ENCODE peak calls at places on chromosome X, in six cellular contexts. One of them, this sample, is unnamed.

GRCh38 chrX:101931494-101932248 is at the start of gene ZMAT1:
- DNase-seq in mesenchymal stem cell: peak; percentile 82
- DNase-seq in trophoblast cell: peak; percentile 69
- DNase-seq in H1: peak; percentile 82
- DNase-seq in neuronal stem cell: peak; percentile 83
- DNase-seq in H9: peak; percentile 92
- DNase-seq in this sample: peak; percentile 43

GRCh38 chrX:116318672-116319071 is 117.7 kb upstream of the SLC6A14 start:
- DNase-seq in trophoblast cell: no peak
- DNase-seq in neuronal stem cell: no peak
- DNase-seq in mesenchymal stem cell: no peak
- DNase-seq in H9: no peak
- DNase-seq in H1: no peak
- DNase-seq in this sample: no peak

GRCh38 chrX:11532291-11533075 is 133.2 kb downstream of the ARHGAP6 start:
- DNase-seq in H9: peak; percentile 39
- DNase-seq in H1: no peak
- DNase-seq in neuronal stem cell: no peak
- DNase-seq in mesenchymal stem cell: peak; percentile 64
- DNase-seq in trophoblast cell: peak; percentile 29
- DNase-seq in this sample: peak; percentile 9

GRCh38 chrX:13087322-13088154 is 43.1 kb upstream of the FAM9C start:
- DNase-seq in H1: no peak
- DNase-seq in H9: no peak
- DNase-seq in neuronal stem cell: no peak
- DNase-seq in mesenchymal stem cell: peak; percentile 72
- DNase-seq in trophoblast cell: peak; percentile 17
- DNase-seq in this sample: peak; percentile 70

GRCh38 chrX:15761564-15762191 is 23.6 kb downstream of the CA5B start:
- DNase-seq in neuronal stem cell: peak; percentile 8
- DNase-seq in H1: no peak
- DNase-seq in H9: peak; percentile 60
- DNase-seq in mesenchymal stem cell: peak; percentile 46
- DNase-seq in trophoblast cell: peak; percentile 38
- DNase-seq in this sample: peak; percentile 41

GRCh38 chrX:107672955-107673378 is 44.7 kb downstream of the PRPS1 start:
- DNase-seq in mesenchymal stem cell: peak; percentile 93
- DNase-seq in H9: peak; percentile 81
- DNase-seq in neuronal stem cell: no peak
- DNase-seq in H1: peak; percentile 56
- DNase-seq in trophoblast cell: peak; percentile 65
- DNase-seq in this sample: peak; percentile 56

GRCh38 chrX:95718746-95719145 is 965.9 kb upstream of the DIAPH2 start:
- DNase-seq in trophoblast cell: peak; percentile 27
- DNase-seq in H9: no peak
- DNase-seq in neuronal stem cell: no peak
- DNase-seq in H1: no peak
- DNase-seq in mesenchymal stem cell: no peak
- DNase-seq in this sample: no peak

GRCh38 chrX:39577976-39578962 is 519.5 kb downstream of the BCOR start:
- DNase-seq in H1: no peak
- DNase-seq in mesenchymal stem cell: peak; percentile 29
- DNase-seq in neuronal stem cell: no peak
- DNase-seq in H9: no peak
- DNase-seq in trophoblast cell: no peak
- DNase-seq in this sample: no peak

GRCh38 chrX:77346859-77347258 is 100.3 kb upstream of the FGF16 start:
- DNase-seq in trophoblast cell: peak; percentile 1
- DNase-seq in neuronal stem cell: no peak
- DNase-seq in mesenchymal stem cell: no peak
- DNase-seq in H1: no peak
- DNase-seq in H9: no peak
- DNase-seq in this sample: no peak
- H4K91ac ChIP-seq in trophoblast cell: no peak overlapping the region
- H4K91ac ChIP-seq in neuronal stem cell: no peak overlapping the region
- H4K91ac ChIP-seq in mesenchymal stem cell: no peak overlapping the region
- H4K91ac ChIP-seq in H1: no peak overlapping the region
- H4K91ac ChIP-seq in H9: no peak overlapping the region
- H4K91ac ChIP-seq in this sample: no peak overlapping the region

GRCh38 chrX:57232658-57233360 is 53.7 kb upstream of the FAAH2 start:
- DNase-seq in mesenchymal stem cell: no peak
- DNase-seq in trophoblast cell: no peak
- DNase-seq in H1: no peak
- DNase-seq in neuronal stem cell: no peak
- DNase-seq in H9: no peak
- DNase-seq in this sample: no peak
- H4K91ac ChIP-seq in mesenchymal stem cell: no peak overlapping the region
- H4K91ac ChIP-seq in trophoblast cell: no peak overlapping the region
- H4K91ac ChIP-seq in H1: no peak overlapping the region
- H4K91ac ChIP-seq in neuronal stem cell: no peak overlapping the region
- H4K91ac ChIP-seq in H9: no peak overlapping the region
- H4K91ac ChIP-seq in this sample: no peak overlapping the region

DNA sequence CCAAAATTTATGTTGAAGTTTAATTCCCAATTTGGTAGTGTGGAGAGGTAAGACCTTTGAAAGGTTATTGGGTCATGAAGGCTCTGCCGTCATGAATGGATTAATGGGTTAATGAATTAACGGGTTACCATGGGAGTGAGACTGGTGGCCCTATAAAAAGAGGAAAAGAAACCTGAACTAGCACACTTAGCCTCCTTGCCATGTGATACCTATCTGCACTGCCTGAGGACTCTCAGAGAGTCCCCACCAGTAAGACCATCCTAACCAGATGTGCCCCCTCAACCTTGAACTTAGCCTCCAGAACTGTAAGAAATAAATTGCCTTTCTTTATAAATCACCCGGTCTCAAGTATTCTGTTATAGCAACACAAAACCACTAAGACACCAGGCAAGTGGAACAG is 39.2 kb downstream of the PAGE1 start:
- DNase-seq in trophoblast cell: no peak
- DNase-seq in H1: no peak
- DNase-seq in neuronal stem cell: no peak
- DNase-seq in mesenchymal stem cell: no peak
- DNase-seq in H9: no peak
- DNase-seq in this sample: no peak
- H4K91ac ChIP-seq in trophoblast cell: no peak overlapping the region
- H4K91ac ChIP-seq in H1: no peak overlapping the region
- H4K91ac ChIP-seq in neuronal stem cell: no peak overlapping the region
- H4K91ac ChIP-seq in mesenchymal stem cell: no peak overlapping the region
- H4K91ac ChIP-seq in H9: no peak overlapping the region
- H4K91ac ChIP-seq in this sample: no peak overlapping the region

GRCh38 chrX:48357681-48358080 is 1.2 kb upstream of the SSX3 start:
- DNase-seq in trophoblast cell: no peak
- DNase-seq in H1: no peak
- DNase-seq in H9: no peak
- DNase-seq in neuronal stem cell: no peak
- DNase-seq in mesenchymal stem cell: no peak
- DNase-seq in this sample: no peak
- H4K91ac ChIP-seq in trophoblast cell: no peak overlapping the region
- H4K91ac ChIP-seq in H1: no peak overlapping the region
- H4K91ac ChIP-seq in H9: no peak overlapping the region
- H4K91ac ChIP-seq in neuronal stem cell: no peak overlapping the region
- H4K91ac ChIP-seq in mesenchymal stem cell: no peak overlapping the region
- H4K91ac ChIP-seq in this sample: no peak overlapping the region

GRCh38 chrX:118152721-118153120 is 36.1 kb upstream of the KLHL13 start:
- DNase-seq in neuronal stem cell: no peak
- DNase-seq in trophoblast cell: no peak
- DNase-seq in H1: no peak
- DNase-seq in H9: no peak
- DNase-seq in mesenchymal stem cell: no peak
- DNase-seq in this sample: no peak
- H4K91ac ChIP-seq in neuronal stem cell: no peak overlapping the region
- H4K91ac ChIP-seq in trophoblast cell: no peak overlapping the region
- H4K91ac ChIP-seq in H1: no peak overlapping the region
- H4K91ac ChIP-seq in H9: no peak overlapping the region
- H4K91ac ChIP-seq in mesenchymal stem cell: no peak overlapping the region
- H4K91ac ChIP-seq in this sample: no peak overlapping the region

This sample was measured in IMR-90.